ENCODE peak calls at places on chromosomes 3 and 15, in seven cellular contexts. One of them, this sample, is unnamed.

GRCh38 chr3:56874269-56874668 is 72.5 kb upstream of the ARHGEF3 start:
- DNase-seq in adrenal gland: no peak
- DNase-seq in heart right ventricle: no peak
- DNase-seq in HFF-Myc: no peak
- DNase-seq in endodermal cell: peak
- DNase-seq in tibial nerve: no peak
- DNase-seq in astrocyte of the cerebellum: no peak
- DNase-seq in this sample: no peak

GRCh38 chr3:141127344-141128125 is 76.4 kb downstream of the SPSB4 start:
- DNase-seq in adrenal gland: no peak
- DNase-seq in heart right ventricle: no peak
- DNase-seq in HFF-Myc: no peak
- DNase-seq in endodermal cell: no peak
- DNase-seq in tibial nerve: no peak
- DNase-seq in astrocyte of the cerebellum: no peak
- DNase-seq in this sample: no peak

GRCh38 chr3:186633481-186633880 is 6.7 kb upstream of the FETUB start:
- DNase-seq in adrenal gland: no peak
- DNase-seq in heart right ventricle: no peak
- DNase-seq in HFF-Myc: no peak
- DNase-seq in endodermal cell: no peak
- DNase-seq in tibial nerve: no peak
- DNase-seq in astrocyte of the cerebellum: no peak
- DNase-seq in this sample: no peak

GRCh38 chr3:147394168-147394941 is 12.0 kb downstream of the ZIC4 start:
- DNase-seq in adrenal gland: no peak
- DNase-seq in heart right ventricle: no peak
- DNase-seq in HFF-Myc: no peak
- DNase-seq in endodermal cell: peak
- DNase-seq in tibial nerve: no peak
- DNase-seq in astrocyte of the cerebellum: no peak
- DNase-seq in this sample: no peak

GRCh38 chr3:48680811-48681540 is 4.7 kb downstream of the NCKIPSD start:
- DNase-seq in adrenal gland: no peak
- DNase-seq in heart right ventricle: no peak
- DNase-seq in HFF-Myc: no peak
- DNase-seq in endodermal cell: no peak
- DNase-seq in tibial nerve: no peak
- DNase-seq in astrocyte of the cerebellum: no peak
- DNase-seq in this sample: no peak

GRCh38 chr3:162704991-162705390 is 1208.4 kb downstream of the OTOL1 start:
- DNase-seq in adrenal gland: no peak
- DNase-seq in heart right ventricle: no peak
- DNase-seq in HFF-Myc: no peak
- DNase-seq in endodermal cell: no peak
- DNase-seq in tibial nerve: no peak
- DNase-seq in astrocyte of the cerebellum: no peak
- DNase-seq in this sample: no peak

GRCh38 chr3:132406587-132406986 is 10.7 kb upstream of the DNAJC13 start:
- DNase-seq in adrenal gland: no peak
- DNase-seq in heart right ventricle: no peak
- DNase-seq in HFF-Myc: no peak
- DNase-seq in endodermal cell: no peak
- DNase-seq in tibial nerve: no peak
- DNase-seq in astrocyte of the cerebellum: no peak
- DNase-seq in this sample: no peak

GRCh38 chr3:166248784-166249183 is 411.6 kb upstream of the BCHE start:
- DNase-seq in adrenal gland: no peak
- DNase-seq in heart right ventricle: no peak
- DNase-seq in HFF-Myc: no peak
- DNase-seq in endodermal cell: no peak
- DNase-seq in tibial nerve: no peak
- DNase-seq in astrocyte of the cerebellum: no peak
- DNase-seq in this sample: no peak

GRCh38 chr3:148126962-148127361 is 570.7 kb upstream of the AGTR1 start:
- DNase-seq in adrenal gland: no peak
- DNase-seq in heart right ventricle: no peak
- DNase-seq in HFF-Myc: no peak
- DNase-seq in endodermal cell: no peak
- DNase-seq in tibial nerve: no peak
- DNase-seq in astrocyte of the cerebellum: no peak
- DNase-seq in this sample: no peak

GRCh38 chr3:23996058-23996457 is 51.0 kb downstream of the NR1D2 start:
- DNase-seq in adrenal gland: no peak
- DNase-seq in heart right ventricle: no peak
- DNase-seq in HFF-Myc: no peak
- DNase-seq in endodermal cell: no peak
- DNase-seq in tibial nerve: no peak
- DNase-seq in astrocyte of the cerebellum: no peak
- DNase-seq in this sample: no peak

GRCh38 chr3:106862067-106862466 is 515.2 kb upstream of the CCDC54 start:
- DNase-seq in adrenal gland: no peak
- DNase-seq in heart right ventricle: no peak
- DNase-seq in HFF-Myc: no peak
- DNase-seq in endodermal cell: no peak
- DNase-seq in tibial nerve: no peak
- DNase-seq in astrocyte of the cerebellum: peak
- DNase-seq in this sample: no peak

GRCh38 chr3:194135806-194136518 is at the start of gene HES1:
- DNase-seq in adrenal gland: peak
- DNase-seq in heart right ventricle: peak
- DNase-seq in HFF-Myc: no peak
- DNase-seq in endodermal cell: peak
- DNase-seq in tibial nerve: peak
- DNase-seq in astrocyte of the cerebellum: peak
- DNase-seq in this sample: peak

GRCh38 chr3:126081618-126082333 is 2.1 kb downstream of the SLC41A3 start:
- DNase-seq in adrenal gland: peak
- DNase-seq in heart right ventricle: no peak
- DNase-seq in HFF-Myc: no peak
- DNase-seq in endodermal cell: peak
- DNase-seq in tibial nerve: no peak
- DNase-seq in astrocyte of the cerebellum: no peak
- DNase-seq in this sample: no peak

GRCh38 chr15:35665855-35666536 is 120.0 kb upstream of the DPH6 start:
- DNase-seq in adrenal gland: no peak
- DNase-seq in heart right ventricle: peak
- DNase-seq in HFF-Myc: no peak
- DNase-seq in endodermal cell: no peak
- DNase-seq in tibial nerve: peak
- DNase-seq in astrocyte of the cerebellum: no peak
- DNase-seq in this sample: no peak

GRCh38 chr3:184338538-184338945 is 1.1 kb downstream of the FAM131A start:
- DNase-seq in adrenal gland: peak
- DNase-seq in heart right ventricle: peak
- DNase-seq in HFF-Myc: no peak
- DNase-seq in endodermal cell: peak
- DNase-seq in tibial nerve: peak
- DNase-seq in astrocyte of the cerebellum: no peak
- DNase-seq in this sample: peak

GRCh38 chr15:42404461-42405235 is 45.3 kb downstream of the CAPN3 start:
- DNase-seq in adrenal gland: peak
- DNase-seq in heart right ventricle: no peak
- DNase-seq in HFF-Myc: no peak
- DNase-seq in endodermal cell: no peak
- DNase-seq in tibial nerve: no peak
- DNase-seq in astrocyte of the cerebellum: no peak
- DNase-seq in this sample: no peak

GRCh38 chr3:179105881-179106280 is 34.3 kb upstream of the ZMAT3 start:
- DNase-seq in adrenal gland: no peak
- DNase-seq in heart right ventricle: no peak
- DNase-seq in HFF-Myc: no peak
- DNase-seq in endodermal cell: no peak
- DNase-seq in tibial nerve: no peak
- DNase-seq in astrocyte of the cerebellum: no peak
- DNase-seq in this sample: no peak

GRCh38 chr3:175951047-175951694 is 1092.0 kb downstream of the NAALADL2 start:
- DNase-seq in adrenal gland: no peak
- DNase-seq in heart right ventricle: no peak
- DNase-seq in HFF-Myc: no peak
- DNase-seq in endodermal cell: no peak
- DNase-seq in tibial nerve: no peak
- DNase-seq in astrocyte of the cerebellum: no peak
- DNase-seq in this sample: no peak

GRCh38 chr3:32990116-32990515 is 38.7 kb downstream of the CCR4 start:
- DNase-seq in adrenal gland: no peak
- DNase-seq in heart right ventricle: no peak
- DNase-seq in HFF-Myc: no peak
- DNase-seq in endodermal cell: no peak
- DNase-seq in tibial nerve: no peak
- DNase-seq in astrocyte of the cerebellum: no peak
- DNase-seq in this sample: no peak

GRCh38 chr3:183116051-183116614 is 16.8 kb upstream of the MCCC1 start:
- DNase-seq in adrenal gland: no peak
- DNase-seq in heart right ventricle: no peak
- DNase-seq in HFF-Myc: no peak
- DNase-seq in endodermal cell: peak
- DNase-seq in tibial nerve: no peak
- DNase-seq in astrocyte of the cerebellum: no peak
- DNase-seq in this sample: peak

GRCh38 chr3:94098487-94098886 is 35.6 kb downstream of the NSUN3 start:
- DNase-seq in adrenal gland: no peak
- DNase-seq in heart right ventricle: no peak
- DNase-seq in HFF-Myc: no peak
- DNase-seq in endodermal cell: no peak
- DNase-seq in tibial nerve: no peak
- DNase-seq in astrocyte of the cerebellum: no peak
- DNase-seq in this sample: no peak

GRCh38 chr15:40190591-40190990 is 29.7 kb downstream of the BUB1B start:
- DNase-seq in adrenal gland: no peak
- DNase-seq in heart right ventricle: no peak
- DNase-seq in HFF-Myc: no peak
- DNase-seq in endodermal cell: no peak
- DNase-seq in tibial nerve: no peak
- DNase-seq in astrocyte of the cerebellum: no peak
- DNase-seq in this sample: no peak

GRCh38 chr3:128983293-128984069 is 10.4 kb downstream of the CFAP92 start:
- DNase-seq in adrenal gland: no peak
- DNase-seq in heart right ventricle: no peak
- DNase-seq in HFF-Myc: no peak
- DNase-seq in endodermal cell: no peak
- DNase-seq in tibial nerve: no peak
- DNase-seq in astrocyte of the cerebellum: no peak
- DNase-seq in this sample: no peak

GRCh38 chr3:66407281-66408218 is 93.3 kb downstream of the LRIG1 start:
- DNase-seq in adrenal gland: peak
- DNase-seq in heart right ventricle: peak
- DNase-seq in HFF-Myc: no peak
- DNase-seq in endodermal cell: peak
- DNase-seq in tibial nerve: peak
- DNase-seq in astrocyte of the cerebellum: no peak
- DNase-seq in this sample: peak

GRCh38 chr15:85756411-85757072 is 38.2 kb downstream of the KLHL25 start:
- DNase-seq in adrenal gland: no peak
- DNase-seq in heart right ventricle: no peak
- DNase-seq in HFF-Myc: no peak
- DNase-seq in endodermal cell: no peak
- DNase-seq in tibial nerve: peak
- DNase-seq in astrocyte of the cerebellum: no peak
- DNase-seq in this sample: no peak

GRCh38 chr3:23085256-23085655 is 117.9 kb upstream of the UBE2E2 start:
- DNase-seq in adrenal gland: no peak
- DNase-seq in heart right ventricle: no peak
- DNase-seq in HFF-Myc: no peak
- DNase-seq in endodermal cell: no peak
- DNase-seq in tibial nerve: no peak
- DNase-seq in astrocyte of the cerebellum: peak
- DNase-seq in this sample: no peak

GRCh38 chr3:122609798-122610559 is 32.5 kb downstream of the PARP15 start:
- DNase-seq in adrenal gland: peak
- DNase-seq in heart right ventricle: no peak
- DNase-seq in HFF-Myc: peak
- DNase-seq in endodermal cell: no peak
- DNase-seq in tibial nerve: no peak
- DNase-seq in astrocyte of the cerebellum: peak
- DNase-seq in this sample: no peak

GRCh38 chr3:122603056-122603455 is 25.6 kb downstream of the PARP15 start:
- DNase-seq in adrenal gland: no peak
- DNase-seq in heart right ventricle: no peak
- DNase-seq in HFF-Myc: no peak
- DNase-seq in endodermal cell: no peak
- DNase-seq in tibial nerve: no peak
- DNase-seq in astrocyte of the cerebellum: no peak
- DNase-seq in this sample: no peak

GRCh38 chr3:122606330-122606729 is 28.9 kb downstream of the PARP15 start:
- DNase-seq in adrenal gland: no peak
- DNase-seq in heart right ventricle: no peak
- DNase-seq in HFF-Myc: no peak
- DNase-seq in endodermal cell: peak
- DNase-seq in tibial nerve: no peak
- DNase-seq in astrocyte of the cerebellum: no peak
- DNase-seq in this sample: no peak
- TF ChIP-seq CTCF in adrenal gland: no peak
- TF ChIP-seq CTCF in heart right ventricle: no peak
- TF ChIP-seq CTCF in HFF-Myc: no peak
- TF ChIP-seq CTCF in endodermal cell: no peak
- TF ChIP-seq CTCF in tibial nerve: no peak
- TF ChIP-seq CTCF in astrocyte of the cerebellum: no peak
- TF ChIP-seq CTCF in this sample: no peak

GRCh38 chr3:9087831-9088413 is 124.7 kb upstream of the RAD18 start:
- DNase-seq in adrenal gland: peak
- DNase-seq in heart right ventricle: no peak
- DNase-seq in HFF-Myc: no peak
- DNase-seq in endodermal cell: peak
- DNase-seq in tibial nerve: no peak
- DNase-seq in astrocyte of the cerebellum: no peak
- DNase-seq in this sample: no peak
- TF ChIP-seq CTCF in adrenal gland: no peak
- TF ChIP-seq CTCF in heart right ventricle: no peak
- TF ChIP-seq CTCF in HFF-Myc: no peak
- TF ChIP-seq CTCF in endodermal cell: peak
- TF ChIP-seq CTCF in tibial nerve: no peak
- TF ChIP-seq CTCF in astrocyte of the cerebellum: peak
- TF ChIP-seq CTCF in this sample: no peak

GRCh38 chr3:62622553-62623174 is 249.3 kb upstream of the FEZF2 start:
- DNase-seq in adrenal gland: peak
- DNase-seq in heart right ventricle: no peak
- DNase-seq in HFF-Myc: peak
- DNase-seq in endodermal cell: peak
- DNase-seq in tibial nerve: no peak
- DNase-seq in astrocyte of the cerebellum: peak
- DNase-seq in this sample: no peak
- TF ChIP-seq CTCF in adrenal gland: peak
- TF ChIP-seq CTCF in heart right ventricle: peak
- TF ChIP-seq CTCF in HFF-Myc: peak
- TF ChIP-seq CTCF in endodermal cell: peak
- TF ChIP-seq CTCF in tibial nerve: peak
- TF ChIP-seq CTCF in astrocyte of the cerebellum: peak
- TF ChIP-seq CTCF in this sample: no peak

DNA sequence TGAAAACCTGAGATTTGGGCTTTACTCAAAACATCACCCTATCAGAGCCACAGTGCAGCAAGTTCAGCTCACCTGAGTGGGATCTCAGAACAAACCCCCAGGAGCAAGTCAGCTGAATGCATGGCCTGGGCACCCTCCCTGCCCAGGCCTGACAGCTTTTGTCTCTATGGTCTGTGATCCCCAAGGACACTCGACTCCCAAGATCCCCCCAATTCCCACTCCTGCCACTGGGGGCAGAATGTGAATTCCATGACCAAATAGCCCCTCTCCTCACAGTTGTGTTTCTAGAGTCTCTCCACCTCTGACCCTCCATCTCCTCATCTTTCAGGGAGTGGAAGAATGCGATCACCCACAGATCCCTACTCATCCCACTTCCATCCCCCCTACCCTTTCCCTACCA is 58.9 kb downstream of the ZNF445 start:
- DNase-seq in adrenal gland: no peak
- DNase-seq in heart right ventricle: no peak
- DNase-seq in HFF-Myc: no peak
- DNase-seq in endodermal cell: peak
- DNase-seq in tibial nerve: no peak
- DNase-seq in astrocyte of the cerebellum: no peak
- DNase-seq in this sample: no peak
- TF ChIP-seq CTCF in adrenal gland: no peak
- TF ChIP-seq CTCF in heart right ventricle: no peak
- TF ChIP-seq CTCF in HFF-Myc: peak
- TF ChIP-seq CTCF in endodermal cell: peak
- TF ChIP-seq CTCF in tibial nerve: no peak
- TF ChIP-seq CTCF in astrocyte of the cerebellum: peak
- TF ChIP-seq CTCF in this sample: no peak